ENCODE peak calls at places on chromosomes 11 and 22, in six cellular contexts. One of them, this sample, is unnamed.

GRCh38 chr11:20351151-20351550 is 12.4 kb upstream of the HTATIP2 start:
- DNase-seq in RWPE1: peak
- DNase-seq in PC-9: no peak
- DNase-seq in nephron progenitor cell: no peak
- DNase-seq in neural crest cell: no peak
- DNase-seq in fibroblast of lung: no peak
- DNase-seq in this sample: peak

GRCh38 chr11:6542727-6543126 is 45.6 kb downstream of the DNHD1 start:
- DNase-seq in RWPE1: no peak
- DNase-seq in PC-9: no peak
- DNase-seq in nephron progenitor cell: no peak
- DNase-seq in neural crest cell: no peak
- DNase-seq in fibroblast of lung: no peak
- DNase-seq in this sample: no peak

GRCh38 chr11:12862761-12863469 is 146.2 kb upstream of the RASSF10 start:
- DNase-seq in RWPE1: peak
- DNase-seq in PC-9: no peak
- DNase-seq in nephron progenitor cell: peak
- DNase-seq in neural crest cell: peak
- DNase-seq in fibroblast of lung: peak
- DNase-seq in this sample: no peak

GRCh38 chr11:13308704-13309103 is 31.1 kb downstream of the BMAL1 start:
- DNase-seq in RWPE1: no peak
- DNase-seq in PC-9: no peak
- DNase-seq in nephron progenitor cell: no peak
- DNase-seq in neural crest cell: no peak
- DNase-seq in fibroblast of lung: no peak
- DNase-seq in this sample: no peak

GRCh38 chr11:61307354-61307753 is 12.2 kb upstream of the VWCE start:
- DNase-seq in RWPE1: no peak
- DNase-seq in PC-9: no peak
- DNase-seq in nephron progenitor cell: no peak
- DNase-seq in neural crest cell: no peak
- DNase-seq in fibroblast of lung: no peak
- DNase-seq in this sample: no peak

GRCh38 chr11:94758671-94759070 is 9.5 kb upstream of the AMOTL1 start:
- DNase-seq in RWPE1: no peak
- DNase-seq in PC-9: no peak
- DNase-seq in nephron progenitor cell: no peak
- DNase-seq in neural crest cell: no peak
- DNase-seq in fibroblast of lung: no peak
- DNase-seq in this sample: no peak

GRCh38 chr22:45462034-45462655 is 40.5 kb upstream of the FBLN1 start:
- DNase-seq in RWPE1: no peak
- DNase-seq in PC-9: no peak
- DNase-seq in nephron progenitor cell: no peak
- DNase-seq in neural crest cell: no peak
- DNase-seq in fibroblast of lung: no peak
- DNase-seq in this sample: no peak

GRCh38 chr22:22037740-22038139 is 55.2 kb upstream of the TOP3B start:
- DNase-seq in RWPE1: no peak
- DNase-seq in PC-9: no peak
- DNase-seq in nephron progenitor cell: no peak
- DNase-seq in neural crest cell: no peak
- DNase-seq in fibroblast of lung: peak
- DNase-seq in this sample: no peak

GRCh38 chr22:38029370-38029769 is 27.8 kb upstream of the PICK1 start:
- DNase-seq in RWPE1: no peak
- DNase-seq in PC-9: no peak
- DNase-seq in nephron progenitor cell: no peak
- DNase-seq in neural crest cell: no peak
- DNase-seq in fibroblast of lung: no peak
- DNase-seq in this sample: no peak

GRCh38 chr11:16604784-16605439 is 133.5 kb upstream of the C11orf58 start:
- DNase-seq in RWPE1: no peak
- DNase-seq in PC-9: peak
- DNase-seq in nephron progenitor cell: peak
- DNase-seq in neural crest cell: peak
- DNase-seq in fibroblast of lung: peak
- DNase-seq in this sample: peak

GRCh38 chr11:1196516-1197391 is 26.1 kb upstream of the MUC5B start:
- DNase-seq in RWPE1: no peak
- DNase-seq in PC-9: no peak
- DNase-seq in nephron progenitor cell: no peak
- DNase-seq in neural crest cell: no peak
- DNase-seq in fibroblast of lung: no peak
- DNase-seq in this sample: no peak

GRCh38 chr11:95067042-95067827 is 516 bp downstream of the SRSF8 start:
- DNase-seq in RWPE1: peak
- DNase-seq in PC-9: peak
- DNase-seq in nephron progenitor cell: peak
- DNase-seq in neural crest cell: peak
- DNase-seq in fibroblast of lung: peak
- DNase-seq in this sample: peak

GRCh38 chr11:112961146-112961668 is at the start of gene NCAM1:
- DNase-seq in RWPE1: no peak
- DNase-seq in PC-9: peak
- DNase-seq in nephron progenitor cell: peak
- DNase-seq in neural crest cell: peak
- DNase-seq in fibroblast of lung: peak
- DNase-seq in this sample: peak

GRCh38 chr11:120128392-120129172 is 9.3 kb downstream of the TRIM29 start:
- DNase-seq in RWPE1: peak
- DNase-seq in PC-9: peak
- DNase-seq in nephron progenitor cell: no peak
- DNase-seq in neural crest cell: no peak
- DNase-seq in fibroblast of lung: peak
- DNase-seq in this sample: peak

GRCh38 chr11:44593194-44593593 is 27.7 kb downstream of the CD82 start:
- DNase-seq in RWPE1: no peak
- DNase-seq in PC-9: no peak
- DNase-seq in nephron progenitor cell: no peak
- DNase-seq in neural crest cell: no peak
- DNase-seq in fibroblast of lung: no peak
- DNase-seq in this sample: no peak

GRCh38 chr11:15901046-15901445 is 455.3 kb downstream of the SOX6 start:
- DNase-seq in RWPE1: no peak
- DNase-seq in PC-9: no peak
- DNase-seq in nephron progenitor cell: peak
- DNase-seq in neural crest cell: no peak
- DNase-seq in fibroblast of lung: no peak
- DNase-seq in this sample: no peak

GRCh38 chr11:75801362-75802021 is 13.5 kb upstream of the UVRAG start:
- DNase-seq in RWPE1: no peak
- DNase-seq in PC-9: no peak
- DNase-seq in nephron progenitor cell: no peak
- DNase-seq in neural crest cell: no peak
- DNase-seq in fibroblast of lung: no peak
- DNase-seq in this sample: no peak

GRCh38 chr11:75802913-75803820 is 11.8 kb upstream of the UVRAG start:
- DNase-seq in RWPE1: peak
- DNase-seq in PC-9: peak
- DNase-seq in nephron progenitor cell: peak
- DNase-seq in neural crest cell: peak
- DNase-seq in fibroblast of lung: peak
- DNase-seq in this sample: peak

GRCh38 chr11:75800136-75800675 is 14.8 kb upstream of the UVRAG start:
- DNase-seq in RWPE1: no peak
- DNase-seq in PC-9: no peak
- DNase-seq in nephron progenitor cell: no peak
- DNase-seq in neural crest cell: no peak
- DNase-seq in fibroblast of lung: no peak
- DNase-seq in this sample: no peak

GRCh38 chr11:75802022-75802912 is 12.7 kb upstream of the UVRAG start:
- DNase-seq in RWPE1: no peak
- DNase-seq in PC-9: no peak
- DNase-seq in nephron progenitor cell: no peak
- DNase-seq in neural crest cell: no peak
- DNase-seq in fibroblast of lung: no peak
- DNase-seq in this sample: no peak

DNA sequence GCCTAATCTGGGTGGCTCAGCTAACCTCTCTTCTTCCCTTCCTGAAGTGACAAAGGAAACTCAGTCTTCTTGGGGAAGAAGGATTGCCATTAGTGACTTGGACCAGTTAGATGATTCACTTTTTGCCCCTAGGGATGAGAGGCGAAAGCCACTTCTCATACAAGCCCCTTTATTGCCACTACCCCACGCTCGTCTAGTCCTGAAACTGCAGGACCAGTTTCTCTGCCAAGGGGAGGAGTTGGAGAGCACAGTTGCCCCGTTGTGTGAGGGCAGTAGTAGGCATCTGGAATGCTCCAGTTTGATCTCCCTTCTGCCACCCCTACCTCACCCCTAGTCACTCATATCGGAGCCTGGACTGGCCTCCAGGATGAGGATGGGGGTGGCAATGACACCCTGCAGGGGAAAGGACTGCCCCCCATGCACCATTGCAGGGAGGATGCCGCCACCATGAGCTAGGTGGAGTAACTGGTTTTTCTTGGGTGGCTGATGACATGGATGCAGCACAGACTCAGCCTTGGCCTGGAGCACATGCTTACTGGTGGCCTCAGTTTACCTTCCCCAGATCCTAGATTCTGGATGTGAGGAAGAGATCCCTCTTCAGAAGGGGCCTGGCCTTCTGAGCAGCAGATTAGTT is 14.2 kb upstream of the UVRAG start:
- DNase-seq in RWPE1: no peak
- DNase-seq in PC-9: peak
- DNase-seq in nephron progenitor cell: no peak
- DNase-seq in neural crest cell: no peak
- DNase-seq in fibroblast of lung: no peak
- DNase-seq in this sample: no peak
- TF ChIP-seq CTCF in RWPE1: no peak
- TF ChIP-seq CTCF in PC-9: no peak
- TF ChIP-seq CTCF in nephron progenitor cell: no peak
- TF ChIP-seq CTCF in neural crest cell: no peak
- TF ChIP-seq CTCF in fibroblast of lung: no peak
- TF ChIP-seq CTCF in this sample: no peak

GRCh38 chr11:117613521-117613920 is 183.5 kb downstream of the DSCAML1 start:
- DNase-seq in RWPE1: no peak
- DNase-seq in PC-9: no peak
- DNase-seq in nephron progenitor cell: no peak
- DNase-seq in neural crest cell: no peak
- DNase-seq in fibroblast of lung: no peak
- DNase-seq in this sample: no peak

GRCh38 chr11:117610045-117610444 is 187.0 kb downstream of the DSCAML1 start:
- DNase-seq in RWPE1: no peak
- DNase-seq in PC-9: no peak
- DNase-seq in nephron progenitor cell: no peak
- DNase-seq in neural crest cell: no peak
- DNase-seq in fibroblast of lung: peak
- DNase-seq in this sample: peak

GRCh38 chr11:117610901-117611300 is 186.1 kb downstream of the DSCAML1 start:
- DNase-seq in RWPE1: no peak
- DNase-seq in PC-9: no peak
- DNase-seq in nephron progenitor cell: no peak
- DNase-seq in neural crest cell: no peak
- DNase-seq in fibroblast of lung: peak
- DNase-seq in this sample: peak

GRCh38 chr11:117614695-117615094 is 182.3 kb downstream of the DSCAML1 start:
- DNase-seq in RWPE1: no peak
- DNase-seq in PC-9: no peak
- DNase-seq in nephron progenitor cell: no peak
- DNase-seq in neural crest cell: no peak
- DNase-seq in fibroblast of lung: no peak
- DNase-seq in this sample: no peak

GRCh38 chr11:117612111-117612510 is 184.9 kb downstream of the DSCAML1 start:
- DNase-seq in RWPE1: no peak
- DNase-seq in PC-9: no peak
- DNase-seq in nephron progenitor cell: no peak
- DNase-seq in neural crest cell: no peak
- DNase-seq in fibroblast of lung: no peak
- DNase-seq in this sample: no peak
- TF ChIP-seq CTCF in RWPE1: no peak
- TF ChIP-seq CTCF in PC-9: no peak
- TF ChIP-seq CTCF in nephron progenitor cell: no peak
- TF ChIP-seq CTCF in neural crest cell: no peak
- TF ChIP-seq CTCF in fibroblast of lung: no peak
- TF ChIP-seq CTCF in this sample: no peak

DNA sequence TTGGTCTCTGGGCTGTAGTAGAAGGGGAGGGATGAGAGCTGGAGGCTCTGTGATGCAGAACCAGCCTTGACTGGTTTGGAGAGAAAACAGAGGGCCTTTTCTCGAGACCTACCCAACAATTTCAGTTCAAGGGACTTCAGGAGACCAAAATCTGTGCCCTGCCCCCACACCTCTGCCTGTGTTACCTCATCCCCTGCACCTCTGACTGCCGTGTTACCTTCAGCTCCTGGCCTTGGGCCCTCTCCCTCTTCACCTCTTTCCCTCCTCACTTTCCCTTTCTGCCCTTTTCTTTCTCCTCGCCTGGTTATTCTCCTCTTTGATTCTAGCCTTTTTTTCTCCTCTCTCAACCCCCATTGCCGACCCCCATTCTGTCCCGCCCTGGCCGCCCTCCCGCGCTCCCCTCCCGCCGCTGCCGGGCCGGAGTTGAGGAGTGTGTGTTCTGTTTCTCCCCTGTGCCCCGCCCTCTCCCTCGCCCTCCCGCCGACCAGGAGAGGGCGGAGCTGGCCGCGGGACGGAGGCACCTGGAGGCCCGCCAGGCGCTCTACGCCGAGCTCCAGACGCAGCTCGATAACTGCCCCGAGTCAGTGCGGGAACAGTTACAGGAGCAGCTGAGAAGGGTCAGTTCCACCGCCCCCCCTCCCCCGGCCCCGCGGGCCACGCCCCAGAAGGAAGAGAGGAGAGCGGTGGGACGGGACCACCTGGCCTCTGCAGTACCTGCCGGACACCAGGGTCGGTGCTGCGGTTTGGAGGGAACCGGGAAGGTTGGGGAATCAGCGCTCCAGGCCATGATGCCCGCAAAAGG is 27.2 kb downstream of the PHLDB1 start:
- DNase-seq in RWPE1: peak
- DNase-seq in PC-9: no peak
- DNase-seq in nephron progenitor cell: peak
- DNase-seq in neural crest cell: no peak
- DNase-seq in fibroblast of lung: peak
- DNase-seq in this sample: peak
- TF ChIP-seq CTCF in RWPE1: no peak
- TF ChIP-seq CTCF in PC-9: no peak
- TF ChIP-seq CTCF in nephron progenitor cell: peak
- TF ChIP-seq CTCF in neural crest cell: peak
- TF ChIP-seq CTCF in fibroblast of lung: no peak
- TF ChIP-seq CTCF in this sample: no peak

GRCh38 chr11:69002101-69002742 is 10.8 kb downstream of the MRGPRF start:
- DNase-seq in RWPE1: no peak
- DNase-seq in PC-9: no peak
- DNase-seq in nephron progenitor cell: no peak
- DNase-seq in neural crest cell: no peak
- DNase-seq in fibroblast of lung: no peak
- DNase-seq in this sample: no peak

GRCh38 chr11:69000831-69001245 is 12.2 kb downstream of the MRGPRF start:
- DNase-seq in RWPE1: peak
- DNase-seq in PC-9: peak
- DNase-seq in nephron progenitor cell: no peak
- DNase-seq in neural crest cell: no peak
- DNase-seq in fibroblast of lung: peak
- DNase-seq in this sample: peak

GRCh38 chr11:69001301-69002081 is 11.6 kb downstream of the MRGPRF start:
- DNase-seq in RWPE1: no peak
- DNase-seq in PC-9: no peak
- DNase-seq in nephron progenitor cell: no peak
- DNase-seq in neural crest cell: no peak
- DNase-seq in fibroblast of lung: no peak
- DNase-seq in this sample: no peak

GRCh38 chr11:68999093-68999747 is 13.8 kb downstream of the MRGPRF start:
- DNase-seq in RWPE1: no peak
- DNase-seq in PC-9: no peak
- DNase-seq in nephron progenitor cell: no peak
- DNase-seq in neural crest cell: no peak
- DNase-seq in fibroblast of lung: peak
- DNase-seq in this sample: no peak

GRCh38 chr11:69000391-69000790 is 12.7 kb downstream of the MRGPRF start:
- DNase-seq in RWPE1: no peak
- DNase-seq in PC-9: no peak
- DNase-seq in nephron progenitor cell: no peak
- DNase-seq in neural crest cell: no peak
- DNase-seq in fibroblast of lung: no peak
- DNase-seq in this sample: no peak
- TF ChIP-seq CTCF in RWPE1: no peak
- TF ChIP-seq CTCF in PC-9: no peak
- TF ChIP-seq CTCF in nephron progenitor cell: no peak
- TF ChIP-seq CTCF in neural crest cell: no peak
- TF ChIP-seq CTCF in fibroblast of lung: no peak
- TF ChIP-seq CTCF in this sample: no peak

This sample was measured in MCF 10A.